ENCODE peak calls at places on chromosomes 3 and 15, in five cellular contexts. X is astrocyte of the spinal cord; H is stimulated activated CD4-positive, alpha-beta T cell treated with anti-CD3 and anti-CD28 coated beads, Interleukin-12 subunit alpha, Interleukin-12 subunit beta, amount 100 ng/mL, for 48 hours; I is activated T-helper 1 cell treated with anti-CD3 and anti-CD28 coated beads, Interleukin-12 subunit alpha, Interleukin-12 subunit beta, Interleukin-2, Interleukin-4 antibody, amounts not matched to agents 30 ng/mL and 10 ng/mL and 1 ng/mL, durations not matched to agents 14 hours and 24 hours and 36 hours; E is activated CD8-positive, alpha-beta memory T cell treated with anti-CD3 and anti-CD28 coated beads for 24 hours. N is an unnamed sample.

GRCh38 chr3:9806688-9807589 is 3.1 kb upstream of the TTLL3 start:
- DNase-seq in X (no peak), H (no peak), I (no peak), E (no peak), N (no peak)

GRCh38 chr3:161108840-161109239 is 3.7 kb upstream of the B3GALNT1 start:
- DNase-seq in X (peak), H (no peak), I (no peak), E (no peak), N (peak)

GRCh38 chr15:83695246-83695645 is 41.3 kb downstream of the ADAMTSL3 start:
- DNase-seq in X (no peak), H (no peak), I (no peak), E (no peak), N (no peak)

GRCh38 chr3:195012100-195012499 is 258.9 kb downstream of the XXYLT1 start:
- DNase-seq in X (no peak), H (no peak), I (no peak), E (no peak), N (no peak)

GRCh38 chr15:79640206-79640605 is 208.1 kb downstream of the MINAR1 start:
- DNase-seq in X (peak), H (no peak), I (no peak), E (no peak), N (peak)

GRCh38 chr3:177336841-177337430 is 139.7 kb upstream of the TBL1XR1 start:
- DNase-seq in X (peak), H (no peak), I (no peak), E (peak), N (no peak)

GRCh38 chr15:65982941-65983340 is 113.7 kb downstream of the RAB11A start:
- DNase-seq in X (no peak), H (no peak), I (no peak), E (no peak), N (no peak)

GRCh38 chr15:34047893-34048775 is 9.1 kb upstream of the AVEN start:
- DNase-seq in X (peak), H (no peak), I (no peak), E (no peak), N (peak)

GRCh38 chr3:124836448-124836847 is 50.7 kb downstream of the ITGB5 start:
- DNase-seq in X (no peak), H (no peak), I (no peak), E (no peak), N (no peak)

GRCh38 chr15:44265757-44266156 is 22.8 kb upstream of the GOLM2 start:
- DNase-seq in X (no peak), H (no peak), I (no peak), E (no peak), N (peak)

GRCh38 chr3:29137601-29138000 is 143.3 kb upstream of the RBMS3 start:
- DNase-seq in X (no peak), H (peak), I (no peak), E (no peak), N (no peak)